ENCODE peak calls at places on chromosome 11, in five cellular contexts. D is A549, M is fibroblast of lung, Q is HepG2, X is endothelial cell of umbilical vein. S is an unnamed sample.

GRCh38 chr11:116515666-116516184 is 257.1 kb downstream of the BUD13 start:
- DNase-seq in X (no peak), M (no peak), Q (no peak), D (no peak), S (no peak)

GRCh38 chr11:64320556-64320955 is 2.6 kb downstream of the PRDX5 start:
- DNase-seq in X (no peak), Q (no peak), D (no peak), M (no peak), S (peak)

GRCh38 chr11:27467181-27467913 is 5.2 kb downstream of the LGR4 start:
- DNase-seq in D (no peak), Q (peak), X (no peak), M (no peak), S (no peak)

GRCh38 chr11:46353706-46354105 is 6.4 kb downstream of the DGKZ start:
- DNase-seq in D (no peak), X (no peak), M (no peak), Q (no peak), S (no peak)

GRCh38 chr11:46242462-46242960 is 35.0 kb upstream of the CREB3L1 start:
- DNase-seq in D (no peak), M (no peak), X (no peak), Q (no peak), S (no peak)

GRCh38 chr11:61162092-61162935 is 1.1 kb upstream of the VPS37C start:
- DNase-seq in X (peak), D (peak), M (peak), Q (peak), S (peak)

GRCh38 chr11:119369035-119369925 is 12.2 kb downstream of the USP2 start:
- DNase-seq in D (no peak), M (no peak), Q (peak), X (no peak), S (peak)

GRCh38 chr11:16611395-16612233 is 126.8 kb upstream of the C11orf58 start:
- DNase-seq in Q (no peak), X (no peak), D (no peak), M (peak), S (peak)

GRCh38 chr11:32893091-32893946 is 708 bp downstream of the QSER1 start:
- DNase-seq in X (peak), D (peak), Q (peak), M (peak), S (peak)

GRCh38 chr11:117458275-117459120 is 130.8 kb downstream of the CEP164 start:
- DNase-seq in D (no peak), X (no peak), Q (no peak), M (no peak), S (no peak)

GRCh38 chr11:110565344-110565684 is 135.6 kb downstream of the FDX1 start:
- DNase-seq in Q (peak), M (peak), D (no peak), X (no peak), S (peak)

GRCh38 chr11:9642894-9643293 is 21.0 kb upstream of the SWAP70 start:
- DNase-seq in Q (no peak), D (no peak), M (no peak), X (no peak), S (no peak)

GRCh38 chr11:128470081-128470480 is 117.3 kb downstream of the ETS1 start:
- DNase-seq in Q (no peak), X (no peak), M (no peak), D (no peak), S (no peak)

GRCh38 chr11:122556605-122557004 is 98.9 kb upstream of the UBASH3B start:
- DNase-seq in D (no peak), Q (no peak), M (peak), X (no peak), S (peak)

GRCh38 chr11:20131744-20132666 is 28.3 kb downstream of the DBX1 start:
- DNase-seq in X (peak), M (peak), Q (peak), D (peak), S (peak)

DNA sequence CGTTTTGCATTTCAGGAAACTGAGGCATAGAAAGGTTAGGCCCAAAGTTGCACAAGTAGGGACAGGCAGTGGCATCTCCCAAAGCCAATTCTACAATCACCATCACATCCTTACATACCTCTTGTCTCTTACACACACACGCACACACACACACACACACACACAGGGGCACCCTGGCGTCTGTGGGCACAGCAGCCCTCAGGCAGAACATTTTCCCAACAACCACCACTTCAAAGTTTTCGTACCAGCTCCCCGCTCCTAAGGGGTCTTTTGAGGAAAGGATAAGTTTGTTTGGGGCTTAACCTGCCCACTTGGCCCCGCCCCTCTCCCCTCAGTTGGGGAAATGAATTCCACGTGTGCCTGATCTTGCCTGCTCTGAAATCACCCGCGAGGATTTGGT is 14.7 kb upstream of the LRRC32 start:
- DNase-seq in X (no peak), M (no peak), Q (no peak), D (no peak), S (no peak)
- H3K4me2 ChIP-seq in X (no peak), M (no peak), Q (no peak), D (no peak), S (no peak)

DNA sequence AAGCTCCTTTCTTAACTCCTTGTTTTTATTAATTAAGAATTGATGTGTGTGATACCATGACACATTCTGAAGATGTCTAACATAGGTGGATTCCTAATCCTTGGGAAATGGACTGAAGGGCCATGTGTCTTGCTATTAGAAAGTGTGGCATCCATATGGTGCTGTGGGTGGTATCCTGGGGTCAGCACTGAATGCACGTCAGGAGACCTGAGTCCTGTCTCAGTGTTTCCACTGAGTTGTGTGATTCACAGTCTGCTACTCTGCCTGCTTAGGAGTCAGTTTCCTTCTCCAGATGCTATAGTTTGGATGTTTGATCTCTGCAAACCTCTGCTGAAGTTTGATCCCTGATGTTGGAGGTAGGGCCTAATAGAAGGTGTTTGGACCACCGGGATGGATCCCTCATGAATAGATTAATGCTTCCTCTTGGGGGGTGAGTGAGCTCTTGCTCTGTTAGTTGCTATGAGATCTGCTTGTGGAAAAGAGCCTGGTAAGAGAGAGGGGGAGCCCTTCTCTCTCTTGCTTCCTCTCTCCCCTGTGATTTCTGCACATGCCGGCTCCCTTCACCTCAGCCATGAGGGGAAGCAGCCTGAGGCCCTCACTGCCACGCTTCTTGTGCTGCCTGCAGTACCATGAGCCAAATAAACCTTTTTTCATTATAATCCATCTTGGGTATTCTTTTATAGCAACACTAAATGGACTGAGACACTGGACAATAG is 666.5 kb downstream of the NTM start:
- DNase-seq in X (no peak), Q (no peak), D (no peak), M (no peak), S (no peak)
- H3K4me2 ChIP-seq in X (no peak), Q (no peak), D (no peak), M (no peak), S (no peak)

GRCh38 chr11:87719311-87720073 is 455.8 kb downstream of the RAB38 start:
- DNase-seq in D (no peak), Q (no peak), M (no peak), X (no peak), S (no peak)

GRCh38 chr11:87726511-87726910 is 448.7 kb downstream of the RAB38 start:
- DNase-seq in M (no peak), X (no peak), D (no peak), Q (no peak), S (no peak)

GRCh38 chr11:87724358-87724757 is 450.9 kb downstream of the RAB38 start:
- DNase-seq in M (no peak), D (no peak), Q (no peak), X (no peak), S (no peak)

DNA sequence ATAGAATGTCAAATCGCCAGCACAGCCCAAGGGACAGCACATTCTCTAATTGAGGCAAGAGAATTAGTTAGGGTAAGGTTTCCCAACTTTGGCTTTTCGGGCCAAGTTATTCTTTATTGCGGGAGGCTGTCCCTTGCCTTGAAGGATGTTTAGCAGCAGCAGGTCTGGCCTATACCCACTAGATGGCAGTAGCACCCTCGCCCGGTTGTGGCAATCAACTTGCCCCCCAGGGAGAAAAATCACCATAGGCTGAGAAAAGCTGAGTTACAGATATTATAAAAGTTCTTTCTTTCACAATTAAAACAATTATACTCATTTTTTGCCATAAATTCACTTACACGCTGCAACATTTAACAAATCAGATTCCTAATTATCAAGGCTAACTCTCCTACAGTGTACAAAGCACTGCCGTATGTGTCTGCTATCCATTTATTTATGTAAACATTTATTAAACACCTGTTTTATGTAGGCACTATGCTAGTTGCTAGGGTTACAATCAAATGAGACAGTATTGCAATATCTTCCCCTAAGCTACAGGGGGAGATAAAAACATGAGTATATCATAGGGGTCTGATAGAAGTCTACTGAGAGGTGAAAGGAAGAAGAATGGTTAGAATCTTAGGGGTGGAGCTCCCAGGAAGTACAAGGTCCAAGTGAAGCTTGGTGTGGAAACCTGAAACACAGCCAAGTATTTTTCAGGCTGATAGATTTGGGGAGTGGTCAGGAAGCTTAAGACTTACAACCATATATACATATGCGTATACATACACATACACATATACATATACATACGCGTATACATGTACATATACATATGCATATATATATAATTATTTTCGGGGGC is 452.3 kb downstream of the RAB38 start:
- DNase-seq in M (peak), Q (peak), X (peak), D (no peak), S (peak)
- H3K4me2 ChIP-seq in M (no peak), Q (no peak), X (no peak), D (no peak), S (no peak)

DNA sequence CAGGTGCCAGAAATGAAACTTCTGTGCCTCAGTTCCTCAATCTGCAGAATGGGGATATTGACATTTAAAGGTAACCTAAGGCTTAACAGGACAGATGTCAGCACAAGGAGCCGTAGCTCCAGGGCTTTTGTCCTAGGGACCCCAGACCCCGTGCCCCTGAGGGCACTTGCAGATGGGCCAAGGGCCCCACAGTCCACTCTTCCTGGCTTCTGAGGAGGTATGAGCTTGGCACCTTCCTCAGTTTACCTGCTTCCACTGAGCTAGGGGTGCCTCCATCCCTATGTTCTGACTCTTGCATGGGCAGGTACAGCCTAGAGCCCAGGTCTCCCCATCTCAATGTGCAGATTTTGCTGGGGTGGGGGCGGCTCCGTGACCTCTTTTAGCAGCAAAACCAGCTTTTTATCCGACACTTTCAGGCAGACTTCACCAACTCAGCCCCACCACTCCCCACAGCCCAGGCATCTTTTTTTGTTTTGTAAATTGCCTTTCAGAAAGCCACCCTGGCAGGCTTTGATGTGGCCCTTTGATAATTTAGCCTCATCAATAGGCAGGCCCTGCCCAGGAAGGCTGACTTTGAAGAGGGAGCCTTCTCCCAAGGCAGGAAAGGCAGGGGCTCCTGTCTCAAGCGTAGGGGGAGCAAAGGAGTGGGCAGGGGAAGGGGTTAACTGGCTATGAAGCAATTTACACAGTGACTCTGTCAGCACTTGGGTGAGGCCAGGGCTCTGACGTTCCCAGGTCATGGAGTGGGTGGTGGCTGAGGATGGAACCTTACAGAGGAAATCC is 23.7 kb upstream of the FGF3 start:
- DNase-seq in Q (no peak), X (no peak), M (no peak), D (no peak), S (no peak)
- H3K4me2 ChIP-seq in Q (no peak), X (no peak), M (no peak), D (no peak), S (no peak)

GRCh38 chr11:95593101-95593500 is 196.5 kb downstream of the FAM76B start:
- DNase-seq in X (no peak), D (no peak), M (peak), Q (no peak), S (peak)
- H3K4me2 ChIP-seq in X (no peak), D (no peak), M (no peak), Q (no peak), S (no peak)

GRCh38 chr11:1570531-1570895 is 1.6 kb downstream of the DUSP8 start:
- DNase-seq in X (no peak), Q (no peak), D (no peak), M (no peak), S (no peak)
- H3K4me2 ChIP-seq in X (no peak), Q (peak), D (peak), M (no peak), S (peak)

GRCh38 chr11:15127341-15127740 is 12.6 kb downstream of the INSC start:
- DNase-seq in X (no peak), Q (no peak), D (no peak), M (peak), S (no peak)
- H3K4me2 ChIP-seq in X (no peak), Q (no peak), D (no peak), M (no peak), S (no peak)

GRCh38 chr11:88415495-88415894 is 78.0 kb upstream of the CTSC start:
- DNase-seq in D (no peak), X (no peak), Q (no peak), M (no peak), S (no peak)

GRCh38 chr11:88414981-88415391 is 77.5 kb upstream of the CTSC start:
- DNase-seq in Q (no peak), M (no peak), X (peak), D (no peak), S (no peak)

GRCh38 chr11:88410636-88411035 is 73.1 kb upstream of the CTSC start:
- DNase-seq in D (no peak), Q (no peak), M (no peak), X (no peak), S (no peak)

GRCh38 chr11:88411265-88411664 is 73.7 kb upstream of the CTSC start:
- DNase-seq in X (no peak), M (peak), D (no peak), Q (no peak), S (no peak)

DNA sequence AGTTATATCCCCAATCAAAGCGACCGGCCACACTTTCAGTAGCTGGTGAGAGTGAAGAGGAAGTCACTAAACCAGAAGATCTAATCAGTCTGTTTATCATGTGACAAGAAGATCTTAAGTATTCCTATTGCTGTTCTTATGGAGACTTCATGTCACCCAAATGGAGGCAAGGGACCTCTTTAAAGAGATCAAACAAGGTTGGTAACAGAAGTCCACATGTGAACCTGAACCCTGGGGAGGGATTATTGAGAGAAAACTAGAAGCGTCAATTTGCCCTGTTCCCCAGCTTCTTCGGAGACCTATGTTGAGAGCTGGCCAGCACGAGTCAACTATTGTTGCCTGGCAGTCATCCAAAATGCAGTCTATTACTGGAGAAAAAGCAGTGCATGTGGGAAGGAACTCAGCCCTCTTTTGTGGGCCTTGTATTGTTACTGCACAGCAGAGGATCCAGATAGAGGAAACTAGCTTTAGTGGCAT is 76.9 kb upstream of the CTSC start:
- DNase-seq in M (peak), D (no peak), X (peak), Q (no peak), S (peak)
- H3K4me2 ChIP-seq in M (no peak), D (no peak), X (peak), Q (no peak), S (no peak)

GRCh38 chr11:95605271-95605940 is 184.2 kb downstream of the FAM76B start:
- DNase-seq in M (no peak), D (no peak), X (no peak), Q (no peak), S (no peak)

GRCh38 chr11:95611827-95612226 is 177.8 kb downstream of the FAM76B start:
- DNase-seq in D (no peak), Q (no peak), X (no peak), M (peak), S (no peak)

GRCh38 chr11:95606824-95607223 is 182.8 kb downstream of the FAM76B start:
- DNase-seq in D (no peak), M (no peak), X (no peak), Q (no peak), S (no peak)

GRCh38 chr11:95608093-95608492 is 181.5 kb downstream of the FAM76B start:
- DNase-seq in X (no peak), Q (no peak), M (no peak), D (no peak), S (no peak)
- H3K4me2 ChIP-seq in X (no peak), Q (no peak), M (no peak), D (no peak), S (no peak)

DNA sequence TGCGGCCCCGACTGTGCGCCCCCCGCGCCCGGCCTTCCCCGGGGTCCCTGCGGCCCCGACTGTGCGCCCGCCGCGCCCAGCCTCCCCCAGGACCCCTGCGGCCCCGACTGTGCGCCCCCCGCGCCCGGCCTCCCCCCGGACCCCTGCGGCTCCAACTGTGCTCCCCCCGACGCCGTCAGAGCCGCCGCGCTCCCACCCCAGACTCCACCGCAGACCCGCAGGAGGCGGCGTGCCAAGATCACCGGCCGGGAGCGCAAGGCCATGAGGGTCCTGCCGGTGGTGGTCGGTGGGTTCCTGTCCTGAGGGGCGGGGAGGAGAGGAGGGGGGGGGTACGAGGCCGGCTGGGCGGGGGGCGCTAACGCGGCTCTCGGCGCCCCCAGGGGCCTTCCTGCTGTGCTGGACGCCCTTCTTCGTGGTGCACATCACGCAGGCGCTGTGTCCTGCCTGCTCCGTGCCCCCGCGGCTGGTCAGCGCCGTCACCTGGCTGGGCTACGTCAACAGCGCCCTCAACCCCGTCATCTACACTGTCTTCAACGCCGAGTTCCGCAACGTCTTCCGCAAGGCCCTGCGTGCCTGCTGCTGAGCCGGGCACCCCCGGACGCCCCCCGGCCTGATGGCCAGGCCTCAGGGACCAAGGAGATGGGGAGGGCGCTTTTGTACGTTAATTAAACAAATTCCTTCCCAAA is 3.1 kb downstream of the DRD4 start:
- DNase-seq in Q (no peak), D (no peak), X (no peak), M (no peak), S (peak)
- H3K4me2 ChIP-seq in Q (no peak), D (no peak), X (no peak), M (no peak), S (no peak)

S was measured in hepatocyte.